ENCODE peak calls at places on chromosomes 3 and 15, in seven cellular contexts. H is suprapubic skin, Y is stomach, I is body of pancreas, F is heart left ventricle, W is endodermal cell, K is colonic mucosa. P is an unnamed sample. For H3K4me1, the result is how much of the 10 kb centered on the place peaks cover.

GRCh38 chr15:51908312-51908711 is 63.3 kb downstream of the LEO1 start:
- DNase-seq in F (no peak), K (no peak), Y (no peak), H (no peak), W (no peak), I (no peak), P (no peak)

GRCh38 chr3:30527186-30527585 is 79.2 kb upstream of the TGFBR2 start:
- DNase-seq in I (no peak), H (no peak), F (no peak), W (no peak), K (no peak), Y (no peak), P (no peak)

GRCh38 chr15:56805466-56806146 is 72.3 kb upstream of the ZNF280D start:
- DNase-seq in K (no peak), F (no peak), W (peak), H (no peak), Y (no peak), I (no peak), P (no peak)

GRCh38 chr3:141894524-141895176 is 18.2 kb downstream of the ATP1B3 start:
- DNase-seq in H (no peak), Y (no peak), K (no peak), F (no peak), I (no peak), W (no peak), P (no peak)

GRCh38 chr15:89749951-89750559 is 994 bp downstream of the MESP1 start:
- DNase-seq in Y (peak), W (peak), H (no peak), F (no peak), K (no peak), I (peak), P (no peak)

GRCh38 chr15:44370830-44371229 is 56.6 kb upstream of the CTDSPL2 start:
- DNase-seq in F (no peak), H (no peak), Y (no peak), W (peak), I (no peak), K (no peak), P (no peak)

GRCh38 chr3:11288786-11289637 is 16.8 kb downstream of the ATG7 start:
- DNase-seq in F (no peak), W (no peak), K (no peak), I (no peak), Y (no peak), H (no peak), P (no peak)

GRCh38 chr15:101509279-101509678 is 19.8 kb upstream of the PCSK6 start:
- DNase-seq in H (no peak), I (no peak), F (no peak), W (no peak), K (no peak), Y (no peak), P (no peak)

GRCh38 chr15:73691398-73691797 is 7.2 kb downstream of the CD276 start:
- DNase-seq in I (peak), K (peak), F (peak), W (peak), H (peak), Y (peak), P (no peak)

GRCh38 chr3:21526461-21526860 is 224.5 kb downstream of the ZNF385D start:
- DNase-seq in I (no peak), Y (no peak), F (no peak), W (no peak), H (no peak), K (no peak), P (no peak)

GRCh38 chr3:5264093-5264610 is 76.6 kb downstream of the EDEM1 start:
- DNase-seq in Y (no peak), W (no peak), I (no peak), H (no peak), F (no peak), K (no peak), P (no peak)

GRCh38 chr3:24457719-24458118 is 36.9 kb downstream of the THRB start:
- DNase-seq in Y (no peak), W (no peak), I (no peak), F (no peak), K (no peak), H (no peak), P (no peak)

GRCh38 chr3:107987036-107987557 is 103.7 kb downstream of the CD47 start:
- DNase-seq in I (peak), Y (peak), H (peak), W (no peak), F (no peak), K (peak), P (no peak)

GRCh38 chr3:69879051-69879450 is 120.5 kb upstream of the SAMMSON start:
- DNase-seq in I (no peak), W (no peak), K (no peak), F (no peak), H (no peak), Y (no peak), P (no peak)

GRCh38 chr3:10299175-10299574 is 6.4 kb upstream of the GHRL start:
- DNase-seq in I (no peak), Y (no peak), K (no peak), W (peak), F (no peak), H (no peak), P (no peak)

GRCh38 chr15:62558640-62559039 is 393.6 kb upstream of the C2CD4B start:
- DNase-seq in I (no peak), W (peak), K (no peak), Y (no peak), H (no peak), F (no peak), P (no peak)

GRCh38 chr3:35523838-35524237 is 115.5 kb upstream of the ARPP21 start:
- DNase-seq in H (no peak), Y (no peak), F (no peak), I (no peak), W (no peak), K (no peak), P (no peak)

GRCh38 chr3:177035678-177036077 is 161.6 kb downstream of the TBL1XR1 start:
- DNase-seq in F (no peak), H (no peak), W (no peak), K (no peak), I (no peak), Y (no peak), P (no peak)

GRCh38 chr15:57224664-57225063 is 151.6 kb upstream of the CGNL1 start:
- DNase-seq in W (no peak), H (no peak), I (no peak), Y (no peak), F (no peak), K (no peak), P (no peak)

GRCh38 chr15:39411102-39411989 is 169.5 kb upstream of the THBS1 start:
- DNase-seq in H (no peak), K (no peak), I (no peak), F (no peak), Y (no peak), W (no peak), P (no peak)

DNA sequence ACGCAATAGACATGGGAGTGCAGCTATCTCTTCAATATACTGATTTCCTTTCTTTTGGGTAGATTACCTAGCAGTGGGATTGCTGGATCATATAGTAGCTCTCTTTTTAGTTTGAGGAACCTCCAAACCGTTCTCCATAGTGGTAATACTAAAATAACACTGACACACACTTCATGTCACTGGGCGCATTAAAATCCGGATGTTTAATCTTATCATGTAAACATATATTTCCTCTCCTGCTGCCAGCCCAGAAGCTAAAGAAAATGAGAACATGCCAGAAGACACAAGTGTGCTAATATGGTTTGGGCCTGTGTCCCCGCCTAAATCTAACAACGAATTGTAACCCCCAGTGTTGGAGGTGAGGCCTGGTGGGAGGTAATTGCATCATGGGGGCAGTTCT is 23.6 kb upstream of the KCNMB2 start:
- DNase-seq in K (no peak), F (no peak), Y (no peak), I (no peak), W (no peak), H (no peak), P (no peak)
- H3K27ac ChIP-seq in K (no peak), F (no peak), Y (no peak), I (no peak), W (no peak), H (no peak), P (no peak)

GRCh38 chr3:188261011-188261410 is 107.1 kb downstream of the LPP start:
- DNase-seq in W (no peak), H (no peak), K (no peak), Y (no peak), I (no peak), F (no peak), P (no peak)
- H3K4me1 ChIP-seq in W (under half), H (under half), K (under half), Y (half or more), I (half or more), F (under half), P (under half)

DNA sequence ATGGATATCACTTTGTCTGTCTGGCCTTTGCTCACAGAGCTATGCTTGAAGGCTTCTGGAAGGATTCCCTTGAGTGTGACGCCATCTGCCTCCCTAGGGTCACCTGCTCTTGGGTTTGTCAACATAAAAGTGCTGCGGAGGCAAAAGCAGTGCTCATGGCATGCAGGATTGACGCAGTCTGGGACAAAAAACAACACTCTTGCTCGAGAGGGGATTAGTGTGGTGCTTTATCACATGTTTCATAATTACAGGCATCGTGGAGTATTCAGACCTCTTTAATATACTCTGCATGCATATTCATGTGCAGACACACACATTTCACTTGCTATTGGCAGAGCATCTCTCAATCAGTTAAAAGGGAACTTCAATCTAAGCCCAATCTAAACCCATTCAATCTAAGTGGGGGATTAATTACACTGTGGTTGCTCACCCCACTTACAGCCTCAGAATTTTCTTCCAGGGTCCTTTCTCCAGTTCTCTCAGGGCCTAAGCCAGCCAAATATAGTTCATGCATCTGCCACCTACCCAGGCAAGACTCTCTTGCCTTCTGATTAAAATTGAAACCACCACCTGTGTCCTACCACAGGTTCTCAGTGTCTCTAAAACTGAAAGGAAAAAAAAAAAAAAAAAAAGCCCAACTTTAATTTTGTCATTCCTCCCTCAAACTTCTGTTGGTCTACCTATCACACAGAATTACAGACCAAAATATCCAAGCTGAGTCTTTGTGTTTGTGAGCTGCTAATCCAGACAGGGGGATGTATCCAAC is 75.6 kb downstream of the BFSP2 start:
- DNase-seq in W (no peak), F (no peak), Y (no peak), I (no peak), K (no peak), H (no peak), P (peak)
- H3K27ac ChIP-seq in W (no peak), F (peak), Y (peak), I (no peak), K (peak), H (peak), P (peak)

DNA sequence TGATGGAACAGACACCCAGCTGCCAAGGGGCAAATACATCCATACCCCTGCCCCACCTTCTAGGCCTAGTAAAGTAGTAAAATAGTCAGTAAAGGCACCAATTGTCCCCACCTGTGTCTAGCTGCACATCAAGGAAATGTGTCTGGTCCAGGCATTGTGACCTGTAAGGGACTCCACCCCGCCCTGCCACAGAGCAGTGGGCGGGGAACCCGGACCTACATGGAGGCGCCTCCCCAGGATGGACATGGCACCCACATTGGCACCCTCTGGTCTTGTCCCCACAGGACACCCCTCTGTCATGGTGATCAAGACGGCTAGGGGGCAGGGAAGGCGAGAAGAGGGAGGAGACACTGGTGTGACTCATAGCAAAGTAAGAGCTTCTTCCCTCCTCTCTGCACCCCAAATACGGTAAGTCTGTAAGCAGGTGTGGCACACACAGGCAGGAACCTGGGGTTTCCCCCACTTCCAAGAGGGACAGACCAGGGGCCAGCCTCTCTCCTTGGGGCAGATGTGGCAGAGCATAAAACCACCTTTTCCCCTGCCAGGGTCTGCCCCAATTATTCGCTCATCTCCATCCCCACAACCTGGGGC is 13.5 kb upstream of the LINGO1 start:
- DNase-seq in K (peak), W (no peak), I (no peak), F (no peak), H (no peak), Y (no peak), P (no peak)
- H3K4me1 ChIP-seq in K (under half), W (under half), I (under half), F (under half), H (under half), Y (under half), P (under half)

GRCh38 chr3:43105597-43106292 is at the start of gene POMGNT2:
- DNase-seq in K (peak), F (peak), I (peak), W (peak), H (peak), Y (peak), P (peak)
- H3K27ac ChIP-seq in K (no peak), F (peak), I (peak), W (no peak), H (peak), Y (peak), P (peak)

DNA sequence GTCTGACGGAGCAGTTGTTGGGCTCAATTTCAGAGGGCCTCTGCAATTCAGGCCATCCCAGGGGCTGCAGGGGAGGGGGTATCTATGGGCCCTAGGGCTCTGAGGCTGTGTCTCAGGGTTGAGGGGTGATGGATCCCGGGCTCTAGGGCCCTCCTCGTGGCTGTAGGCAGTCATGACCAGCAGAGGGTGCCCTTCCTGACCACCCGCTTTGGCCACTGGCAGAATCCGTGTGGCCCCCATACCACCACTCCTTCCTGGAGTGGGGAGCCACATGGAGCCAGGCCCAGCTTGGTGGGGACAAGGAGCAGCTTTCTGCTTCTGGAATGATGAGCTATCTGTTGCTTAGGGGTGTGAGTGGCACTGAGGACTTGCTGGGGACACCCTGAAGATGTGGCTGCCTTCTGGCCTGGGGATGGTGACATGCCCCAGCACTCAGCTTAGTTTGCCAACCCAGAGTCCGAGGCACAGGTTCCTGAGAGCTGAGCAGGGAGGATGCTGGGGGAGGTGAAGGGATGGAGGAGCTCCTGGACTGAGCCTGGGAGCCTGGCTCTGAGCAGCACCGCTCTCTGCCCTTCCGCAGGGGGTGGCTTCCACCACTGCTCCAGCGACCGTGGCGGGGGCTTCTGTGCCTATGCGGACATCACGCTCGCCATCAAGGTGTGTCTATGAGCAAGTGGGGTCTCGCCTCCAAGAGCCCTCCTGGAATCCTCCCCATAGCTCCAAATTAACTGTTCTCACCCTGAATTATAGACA is 20.2 kb downstream of the HDAC11 start:
- DNase-seq in F (peak), H (peak), W (peak), K (no peak), I (no peak), Y (no peak), P (no peak)
- H3K4me1 ChIP-seq in F (under half), H (under half), W (under half), K (under half), I (under half), Y (under half), P (under half)

GRCh38 chr3:155390361-155390760 is 96.9 kb upstream of the STRIT1 start:
- DNase-seq in H (no peak), W (no peak), I (no peak), Y (no peak), F (no peak), K (no peak), P (no peak)
- H3K27ac ChIP-seq in H (no peak), W (no peak), I (no peak), Y (no peak), F (no peak), K (no peak), P (no peak)

GRCh38 chr15:67087507-67088172 is 22.2 kb downstream of the SMAD3 start:
- DNase-seq in K (peak), H (no peak), W (no peak), F (no peak), Y (no peak), I (no peak), P (no peak)
- H3K4me1 ChIP-seq in K (half or more), H (half or more), W (under half), F (half or more), Y (half or more), I (half or more), P (under half)

P was measured in Peyer's patch.